ENCODE peak calls at places on chromosome 5, in seven cellular contexts. Y is ovary, B is SHP77, P is NCI-H526, O is C1 segment of cervical spinal cord, E is NCI-H2081, U is aorta. H is an unnamed sample.

GRCh38 chr5:143433680-143434079 is 30.2 kb upstream of the NR3C1 start:
- DNase-seq in E (no peak), U (no peak), O (no peak), B (peak), Y (no peak), P (no peak), H (no peak)

GRCh38 chr5:103497782-103498181 is 64.8 kb downstream of the NUDT12 start:
- DNase-seq in O (no peak), B (no peak), P (no peak), E (no peak), Y (no peak), U (no peak), H (no peak)

GRCh38 chr5:91207248-91207647 is 175.9 kb downstream of the ARRDC3 start:
- DNase-seq in P (no peak), B (no peak), Y (no peak), E (no peak), U (no peak), O (no peak), H (no peak)

GRCh38 chr5:159208508-159209437 is 580 bp downstream of the RNF145 start:
- DNase-seq in Y (peak), O (peak), U (peak), P (peak), B (no peak), E (no peak), H (peak)

GRCh38 chr5:88979244-88979643 is 96.3 kb upstream of the MEF2C start:
- DNase-seq in Y (no peak), B (no peak), E (no peak), O (no peak), P (peak), U (no peak), H (no peak)

GRCh38 chr5:76724871-76725270 is 8.9 kb downstream of the F2R start:
- DNase-seq in E (no peak), P (no peak), O (no peak), B (no peak), Y (no peak), U (no peak), H (no peak)

GRCh38 chr5:94746731-94747124 is 128.3 kb downstream of the SLF1 start:
- DNase-seq in O (no peak), B (no peak), U (no peak), P (no peak), Y (no peak), E (no peak), H (no peak)

GRCh38 chr5:59041355-59041754 is 458.5 kb downstream of the RAB3C start:
- DNase-seq in P (no peak), U (no peak), E (no peak), O (no peak), B (no peak), Y (no peak), H (no peak)

GRCh38 chr5:130231786-130232185 is 327.5 kb downstream of the CHSY3 start:
- DNase-seq in Y (no peak), P (no peak), O (no peak), B (no peak), E (no peak), U (no peak), H (no peak)

GRCh38 chr5:141771031-141771430 is 89.0 kb upstream of the ARAP3 start:
- DNase-seq in U (no peak), Y (no peak), B (no peak), E (no peak), O (no peak), P (no peak), H (no peak)

GRCh38 chr5:71740015-71740753 is 21.1 kb downstream of the CARTPT start:
- DNase-seq in E (no peak), U (no peak), B (no peak), P (no peak), O (no peak), Y (no peak), H (no peak)

GRCh38 chr5:52948418-52949076 is 40.6 kb upstream of the ITGA2 start:
- DNase-seq in P (peak), O (peak), B (peak), U (no peak), Y (peak), E (peak), H (peak)

GRCh38 chr5:21094619-21095018 is 1106.6 kb upstream of the CDH18 start:
- DNase-seq in B (no peak), Y (no peak), O (no peak), P (no peak), E (no peak), U (no peak), H (no peak)

GRCh38 chr5:53942724-53943123 is 367.6 kb downstream of the ARL15 start:
- DNase-seq in P (no peak), E (no peak), B (no peak), O (no peak), Y (no peak), U (no peak), H (no peak)

GRCh38 chr5:80479713-80480112 is 8.2 kb upstream of the FAM151B start:
- DNase-seq in Y (no peak), B (no peak), U (no peak), P (no peak), O (no peak), E (no peak), H (no peak)

GRCh38 chr5:123720955-123721354 is 209.0 kb downstream of the CSNK1G3 start:
- DNase-seq in E (no peak), Y (no peak), O (no peak), P (no peak), U (no peak), B (no peak), H (no peak)

GRCh38 chr5:135208555-135209494 is 174.8 kb upstream of the PITX1 start:
- DNase-seq in E (no peak), U (peak), Y (no peak), B (no peak), O (no peak), P (peak), H (no peak)

GRCh38 chr5:76705574-76705973 is 10.4 kb upstream of the F2R start:
- DNase-seq in U (no peak), O (no peak), B (no peak), E (no peak), P (no peak), Y (no peak), H (no peak)

GRCh38 chr5:66828551-66829421 is 232.6 kb downstream of the MAST4 start:
- DNase-seq in O (peak), P (peak), B (peak), E (no peak), Y (peak), U (peak), H (peak)

GRCh38 chr5:72654231-72654630 is 147.0 kb upstream of the ZNF366 start:
- DNase-seq in Y (no peak), O (no peak), U (no peak), B (no peak), P (no peak), E (no peak), H (no peak)

GRCh38 chr5:151250346-151251000 is 2.5 kb upstream of the GM2A start:
- DNase-seq in O (no peak), B (no peak), U (no peak), Y (no peak), P (no peak), E (no peak), H (no peak)

GRCh38 chr5:87300744-87301143 is 33.1 kb downstream of the RASA1 start:
- DNase-seq in P (no peak), U (no peak), B (peak), E (no peak), Y (no peak), O (peak), H (no peak)

GRCh38 chr5:39194466-39195136 is 24.8 kb downstream of the FYB1 start:
- DNase-seq in Y (no peak), O (no peak), P (no peak), B (no peak), E (no peak), U (no peak), H (no peak)

GRCh38 chr5:98872679-98873078 is 56.1 kb downstream of the CHD1 start:
- DNase-seq in E (no peak), Y (no peak), O (no peak), U (peak), B (no peak), P (no peak), H (no peak)

GRCh38 chr5:31733365-31733764 is 94.4 kb downstream of the PDZD2 start:
- DNase-seq in P (no peak), Y (no peak), B (no peak), E (no peak), U (no peak), O (peak), H (no peak)

GRCh38 chr5:137470111-137470920 is 28.8 kb downstream of the SPOCK1 start:
- DNase-seq in Y (no peak), E (no peak), B (no peak), U (no peak), P (no peak), O (no peak), H (no peak)

GRCh38 chr5:126492939-126493338 is 69.7 kb downstream of the GRAMD2B start:
- DNase-seq in O (no peak), P (peak), E (no peak), U (no peak), B (peak), Y (peak), H (no peak)